ENCODE peak calls at places on chromosome 17, in four cellular contexts. F is H1, H is K562, B is HepG2. T is an unnamed sample.

GRCh38 chr17:48149174-48150106 is 41.9 kb downstream of the SNX11 start:
- DNase-seq in F (no peak), H (peak), B (peak), T (no peak)

GRCh38 chr17:64124609-64125008 is 5.3 kb downstream of the ERN1 start:
- DNase-seq in F (no peak), H (no peak), B (no peak), T (no peak)

GRCh38 chr17:14019186-14019956 is 49.9 kb upstream of the COX10 start:
- DNase-seq in F (no peak), H (peak), B (no peak), T (no peak)

GRCh38 chr17:73983623-73984410 is 219.7 kb upstream of the RPL38 start:
- DNase-seq in F (no peak), H (no peak), B (no peak), T (no peak)

GRCh38 chr17:32831627-32832243 is 45.2 kb downstream of the MYO1D start:
- DNase-seq in F (no peak), H (no peak), B (no peak), T (no peak)

GRCh38 chr17:78697122-78697845 is 84.8 kb downstream of the CYTH1 start:
- DNase-seq in F (no peak), H (no peak), B (no peak), T (no peak)

GRCh38 chr17:71769850-71770249 is 351.0 kb upstream of the SOX9 start:
- DNase-seq in F (no peak), H (no peak), B (no peak), T (no peak)

GRCh38 chr17:15124746-15125145 is 140.4 kb downstream of the PMP22 start:
- DNase-seq in F (no peak), H (no peak), B (no peak), T (no peak)

GRCh38 chr17:69637399-69638165 is 223.1 kb downstream of the MAP2K6 start:
- DNase-seq in F (no peak), H (no peak), B (no peak), T (no peak)

GRCh38 chr17:72413077-72414031 is 292.5 kb downstream of the SOX9 start:
- DNase-seq in F (no peak), H (no peak), B (peak), T (no peak)

GRCh38 chr17:33745047-33745783 is 452.1 kb upstream of the ASIC2 start:
- DNase-seq in F (no peak), H (no peak), B (peak), T (no peak)

GRCh38 chr17:12729086-12729485 is 60.2 kb upstream of the ARHGAP44 start:
- DNase-seq in F (no peak), H (no peak), B (no peak), T (no peak)

GRCh38 chr17:17706140-17707060 is 25.1 kb downstream of the RAI1 start:
- DNase-seq in F (no peak), H (no peak), B (no peak), T (no peak)

GRCh38 chr17:45433136-45433535 is 466 bp upstream of the ARHGAP27 start:
- DNase-seq in F (no peak), H (no peak), B (no peak), T (no peak)

GRCh38 chr17:82804442-82805191 is 35.2 kb downstream of the ZNF750 start:
- DNase-seq in F (no peak), H (no peak), B (no peak), T (no peak)

GRCh38 chr17:49674507-49674906 is 3.4 kb downstream of the SPOP start:
- DNase-seq in F (no peak), H (no peak), B (no peak), T (no peak)

GRCh38 chr17:64471440-64471839 is 22.5 kb downstream of the MILR1 start:
- DNase-seq in F (no peak), H (no peak), B (no peak), T (no peak)

GRCh38 chr17:34633351-34633750 is 54.0 kb downstream of the TMEM132E start:
- DNase-seq in F (peak), H (no peak), B (no peak), T (no peak)

GRCh38 chr17:32355649-32356377 is 5.9 kb downstream of the ZNF207 start:
- DNase-seq in F (no peak), H (no peak), B (no peak), T (no peak)

GRCh38 chr17:12178644-12179330 is 158.1 kb downstream of the MAP2K4 start:
- DNase-seq in F (no peak), H (no peak), B (no peak), T (no peak)

GRCh38 chr17:6749519-6749918 is 6.3 kb upstream of the XAF1 start:
- DNase-seq in F (no peak), H (no peak), B (no peak), T (no peak)

GRCh38 chr17:58302919-58303551 is 22.3 kb upstream of the MPO start:
- DNase-seq in F (peak), H (no peak), B (no peak), T (no peak)

GRCh38 chr17:37671813-37672544 is 28.7 kb upstream of the DDX52 start:
- DNase-seq in F (no peak), H (no peak), B (peak), T (peak)

GRCh38 chr17:34762078-34762477 is 182.7 kb downstream of the TMEM132E start:
- DNase-seq in F (no peak), H (no peak), B (no peak), T (no peak)

GRCh38 chr17:44152875-44153274 is 11.1 kb downstream of the HROB start:
- DNase-seq in F (no peak), H (no peak), B (no peak), T (no peak)

GRCh38 chr17:57088298-57088697 is 3.3 kb downstream of the AKAP1 start:
- DNase-seq in F (no peak), H (no peak), B (no peak), T (no peak)

GRCh38 chr17:7440823-7441174 is 1.5 kb downstream of the FGF11 start:
- DNase-seq in F (no peak), H (peak), B (no peak), T (no peak)

GRCh38 chr17:31598388-31598760 is 206.9 kb downstream of the RAB11FIP4 start:
- DNase-seq in F (no peak), H (no peak), B (no peak), T (no peak)

GRCh38 chr17:77417575-77417974 is 276.8 kb downstream of the SEC14L1 start:
- DNase-seq in F (no peak), H (no peak), B (peak), T (no peak)

GRCh38 chr17:16250635-16251034 is 33.6 kb downstream of the PIGL start:
- DNase-seq in F (no peak), H (no peak), B (peak), T (no peak)

GRCh38 chr17:82215095-82215971 is 2.7 kb upstream of the CCDC57 start:
- DNase-seq in F (no peak), H (peak), B (peak), T (peak)

GRCh38 chr17:66667090-66667489 is 167.8 kb upstream of the CACNG5 start:
- DNase-seq in F (no peak), H (no peak), B (no peak), T (no peak)

GRCh38 chr17:66664336-66664735 is 170.6 kb upstream of the CACNG5 start:
- DNase-seq in F (no peak), H (no peak), B (no peak), T (no peak)

GRCh38 chr17:66670211-66670610 is 164.7 kb upstream of the CACNG5 start:
- DNase-seq in F (no peak), H (no peak), B (no peak), T (no peak)

GRCh38 chr17:66665194-66665593 is 169.7 kb upstream of the CACNG5 start:
- DNase-seq in F (no peak), H (no peak), B (no peak), T (no peak)

GRCh38 chr17:66667491-66668030 is 167.4 kb upstream of the CACNG5 start:
- DNase-seq in F (no peak), H (no peak), B (no peak), T (no peak)
- TF ChIP-seq RNF2 in F (no peak), H (no peak), B (no peak), T (no peak)

DNA sequence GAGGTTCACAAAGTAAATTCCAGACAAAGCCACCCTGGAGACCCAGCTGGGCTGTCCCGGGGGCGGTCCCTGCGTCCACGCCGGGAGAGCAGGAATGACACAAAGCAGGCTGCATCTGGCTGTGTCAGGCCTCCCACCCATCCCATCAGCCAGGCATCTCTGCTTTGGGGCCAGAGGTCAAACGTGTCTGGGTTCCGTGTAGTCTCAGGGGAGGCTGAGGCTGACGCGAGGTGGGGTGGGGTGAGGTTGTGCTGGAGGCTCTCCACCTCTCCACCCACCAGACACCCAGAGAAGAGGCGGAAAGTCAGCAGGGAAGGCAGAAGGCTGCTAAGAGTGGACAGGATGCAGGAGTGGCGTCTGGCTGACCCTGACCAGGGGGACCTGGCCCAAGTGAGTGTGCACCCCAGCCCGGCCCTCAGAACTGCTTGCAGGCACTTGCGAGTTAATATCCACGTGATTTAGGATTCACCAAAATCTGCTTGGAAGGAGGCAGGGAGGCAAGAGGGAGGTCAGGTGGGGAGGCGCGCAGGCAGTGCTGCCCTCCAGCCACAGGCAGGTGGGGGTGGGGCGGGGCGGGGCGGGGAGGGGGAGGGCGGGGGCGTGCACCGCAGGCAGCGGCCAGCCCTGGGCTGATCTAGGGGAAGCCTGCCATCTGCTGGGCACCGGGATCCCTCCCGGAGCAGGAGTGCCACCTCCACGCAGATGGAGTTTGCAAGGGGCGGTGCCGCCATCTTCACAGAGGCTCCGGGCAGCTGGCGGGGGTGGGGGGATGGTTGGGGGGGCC is 44.3 kb downstream of the TBC1D16 start:
- DNase-seq in F (peak), H (peak), B (peak), T (peak)
- H3K27ac ChIP-seq in F (peak), H (no peak), B (peak), T (peak)

GRCh38 chr17:61981323-61981722 is 53.5 kb upstream of the INTS2 start:
- DNase-seq in F (no peak), H (no peak), B (no peak), T (no peak)
- TF ChIP-seq HDAC2 in F (no peak), H (no peak), B (no peak), T (no peak)

GRCh38 chr17:62652251-62653001 is 25.0 kb downstream of the MRC2 start:
- DNase-seq in F (peak), H (no peak), B (no peak), T (peak)
- TF ChIP-seq RNF2 in F (peak), H (no peak), B (no peak), T (no peak)

DNA sequence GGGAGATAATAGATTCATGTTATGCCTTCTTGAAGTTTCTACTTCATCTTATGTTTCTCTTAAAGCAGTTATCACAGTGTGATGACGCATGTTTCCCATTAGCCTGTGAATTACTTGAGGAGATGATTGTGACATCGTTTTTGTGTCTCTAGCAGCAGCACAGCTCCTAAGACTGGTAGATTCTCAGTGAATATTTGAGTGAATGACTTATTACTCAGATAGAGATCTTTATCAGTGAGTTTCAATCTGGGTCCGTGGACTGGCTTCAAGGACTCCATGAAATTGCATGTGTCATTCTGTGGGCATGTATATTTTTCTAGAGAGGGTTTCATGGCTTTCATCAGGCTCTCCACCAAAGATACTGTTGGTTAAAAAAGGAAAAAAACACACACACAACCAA is 29.9 kb downstream of the YPEL2 start:
- DNase-seq in F (no peak), H (no peak), B (no peak), T (no peak)
- H3K27ac ChIP-seq in F (no peak), H (no peak), B (no peak), T (peak)

T was measured in A549.